ENCODE peak calls at places on chromosomes 12 and 14, in seven cellular contexts. One of them, this sample, is unnamed.

GRCh38 chr12:109888179-109889020 is 8.1 kb upstream of the GLTP start:
- DNase-seq in stomach: no peak
- DNase-seq in endothelial cell of umbilical vein: peak
- DNase-seq in heart left ventricle: no peak
- DNase-seq in transverse colon: no peak
- DNase-seq in sigmoid colon: no peak
- DNase-seq in suprapubic skin: no peak
- DNase-seq in this sample: no peak

GRCh38 chr12:114863911-114864310 is 179.9 kb upstream of the TBX3 start:
- DNase-seq in sigmoid colon: no peak
- DNase-seq in heart left ventricle: no peak
- DNase-seq in stomach: no peak
- DNase-seq in transverse colon: no peak
- DNase-seq in endothelial cell of umbilical vein: no peak
- DNase-seq in suprapubic skin: no peak
- DNase-seq in this sample: no peak

GRCh38 chr12:57529831-57530230 is 7.2 kb downstream of the MBD6 start:
- DNase-seq in endothelial cell of umbilical vein: no peak
- DNase-seq in sigmoid colon: no peak
- DNase-seq in suprapubic skin: no peak
- DNase-seq in transverse colon: no peak
- DNase-seq in stomach: no peak
- DNase-seq in heart left ventricle: no peak
- DNase-seq in this sample: no peak

GRCh38 chr12:5493018-5493417 is 61.1 kb downstream of the NTF3 start:
- DNase-seq in stomach: no peak
- DNase-seq in endothelial cell of umbilical vein: no peak
- DNase-seq in suprapubic skin: no peak
- DNase-seq in sigmoid colon: no peak
- DNase-seq in heart left ventricle: no peak
- DNase-seq in transverse colon: peak
- DNase-seq in this sample: peak

GRCh38 chr12:47226199-47226598 is 146.4 kb upstream of the AMIGO2 start:
- DNase-seq in sigmoid colon: no peak
- DNase-seq in endothelial cell of umbilical vein: no peak
- DNase-seq in suprapubic skin: no peak
- DNase-seq in stomach: no peak
- DNase-seq in heart left ventricle: no peak
- DNase-seq in transverse colon: no peak
- DNase-seq in this sample: no peak

GRCh38 chr12:56998316-56998715 is 8.0 kb downstream of the ZBTB39 start:
- DNase-seq in sigmoid colon: no peak
- DNase-seq in heart left ventricle: no peak
- DNase-seq in endothelial cell of umbilical vein: no peak
- DNase-seq in stomach: no peak
- DNase-seq in transverse colon: no peak
- DNase-seq in suprapubic skin: no peak
- DNase-seq in this sample: no peak

GRCh38 chr14:105315211-105315721 is 718 bp downstream of the PACS2 start:
- DNase-seq in sigmoid colon: no peak
- DNase-seq in heart left ventricle: no peak
- DNase-seq in stomach: peak
- DNase-seq in suprapubic skin: no peak
- DNase-seq in endothelial cell of umbilical vein: peak
- DNase-seq in transverse colon: peak
- DNase-seq in this sample: peak

GRCh38 chr12:68358532-68359485 is 26.6 kb upstream of the MDM1 start:
- DNase-seq in suprapubic skin: no peak
- DNase-seq in sigmoid colon: peak
- DNase-seq in heart left ventricle: no peak
- DNase-seq in stomach: peak
- DNase-seq in endothelial cell of umbilical vein: peak
- DNase-seq in transverse colon: peak
- DNase-seq in this sample: no peak

GRCh38 chr12:101485015-101485414 is 9.9 kb downstream of the SPIC start:
- DNase-seq in endothelial cell of umbilical vein: no peak
- DNase-seq in suprapubic skin: no peak
- DNase-seq in transverse colon: no peak
- DNase-seq in heart left ventricle: no peak
- DNase-seq in stomach: no peak
- DNase-seq in sigmoid colon: no peak
- DNase-seq in this sample: no peak

GRCh38 chr14:74275265-74275841 is 27.4 kb downstream of the ABCD4 start:
- DNase-seq in transverse colon: no peak
- DNase-seq in heart left ventricle: no peak
- DNase-seq in stomach: no peak
- DNase-seq in suprapubic skin: no peak
- DNase-seq in endothelial cell of umbilical vein: no peak
- DNase-seq in sigmoid colon: no peak
- DNase-seq in this sample: no peak

GRCh38 chr12:31106101-31106803 is 32.6 kb downstream of the DDX11 start:
- DNase-seq in stomach: no peak
- DNase-seq in transverse colon: no peak
- DNase-seq in suprapubic skin: no peak
- DNase-seq in heart left ventricle: no peak
- DNase-seq in sigmoid colon: no peak
- DNase-seq in endothelial cell of umbilical vein: no peak
- DNase-seq in this sample: no peak

GRCh38 chr12:88067301-88067700 is 38.1 kb upstream of the C12orf50 start:
- DNase-seq in endothelial cell of umbilical vein: no peak
- DNase-seq in stomach: no peak
- DNase-seq in heart left ventricle: no peak
- DNase-seq in transverse colon: no peak
- DNase-seq in suprapubic skin: no peak
- DNase-seq in sigmoid colon: no peak
- DNase-seq in this sample: no peak

GRCh38 chr12:108689314-108690190 is 41.8 kb downstream of the CORO1C start:
- DNase-seq in stomach: no peak
- DNase-seq in heart left ventricle: peak
- DNase-seq in transverse colon: peak
- DNase-seq in endothelial cell of umbilical vein: peak
- DNase-seq in sigmoid colon: peak
- DNase-seq in suprapubic skin: no peak
- DNase-seq in this sample: no peak

GRCh38 chr14:62409185-62409584 is 636.1 kb downstream of the KCNH5 start:
- DNase-seq in suprapubic skin: no peak
- DNase-seq in heart left ventricle: no peak
- DNase-seq in stomach: no peak
- DNase-seq in transverse colon: no peak
- DNase-seq in sigmoid colon: no peak
- DNase-seq in endothelial cell of umbilical vein: no peak
- DNase-seq in this sample: no peak

GRCh38 chr12:89695830-89696229 is 12.8 kb downstream of the ATP2B1 start:
- DNase-seq in suprapubic skin: no peak
- DNase-seq in heart left ventricle: no peak
- DNase-seq in transverse colon: no peak
- DNase-seq in stomach: no peak
- DNase-seq in endothelial cell of umbilical vein: no peak
- DNase-seq in sigmoid colon: no peak
- DNase-seq in this sample: no peak

GRCh38 chr12:70719672-70720420 is 82.6 kb upstream of the PTPRB start:
- DNase-seq in heart left ventricle: peak
- DNase-seq in suprapubic skin: no peak
- DNase-seq in stomach: no peak
- DNase-seq in endothelial cell of umbilical vein: peak
- DNase-seq in sigmoid colon: peak
- DNase-seq in transverse colon: no peak
- DNase-seq in this sample: no peak

GRCh38 chr12:130031571-130032189 is 127.9 kb upstream of the TMEM132D start:
- DNase-seq in sigmoid colon: no peak
- DNase-seq in transverse colon: peak
- DNase-seq in suprapubic skin: no peak
- DNase-seq in heart left ventricle: no peak
- DNase-seq in endothelial cell of umbilical vein: peak
- DNase-seq in stomach: peak
- DNase-seq in this sample: no peak

DNA sequence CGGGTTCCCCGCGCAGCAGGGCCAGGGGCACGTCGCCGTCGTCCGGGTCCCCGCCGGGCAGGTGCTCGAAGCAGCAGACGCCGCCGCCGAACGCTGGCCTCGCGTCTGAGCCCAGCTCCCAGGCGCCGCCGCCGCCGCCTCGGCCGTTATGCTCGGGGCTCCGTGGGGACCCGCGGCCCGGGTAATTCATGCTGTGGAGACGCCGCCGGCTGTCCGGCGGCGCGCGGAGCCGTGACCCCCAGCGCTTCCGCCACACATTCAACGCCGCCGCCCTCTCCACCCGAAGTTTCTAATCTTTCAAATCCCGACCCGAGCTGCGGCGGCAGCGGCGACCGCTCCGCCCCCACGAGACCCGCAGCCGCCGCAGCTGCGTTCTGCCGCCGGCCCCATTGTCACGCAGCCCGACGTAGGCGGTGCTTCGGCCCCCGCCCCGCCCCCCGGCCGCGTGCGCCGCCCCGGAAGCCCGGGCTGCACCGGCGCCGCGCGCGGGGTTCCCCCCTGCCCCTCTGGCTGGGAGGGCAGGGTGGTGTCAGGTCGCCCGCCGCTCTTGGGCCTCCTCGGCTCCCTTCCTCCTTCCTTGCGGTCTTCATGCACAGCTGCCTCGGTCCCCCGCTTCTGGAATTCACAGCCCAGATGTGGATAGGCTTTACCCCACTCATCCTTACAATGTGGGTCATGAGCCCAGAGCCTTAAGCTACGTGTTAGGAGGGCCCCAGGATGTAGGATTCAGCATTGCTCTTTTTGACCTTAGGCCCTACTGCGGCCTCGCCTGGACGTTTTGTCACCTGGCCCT is at the start of gene DDHD1:
- DNase-seq in sigmoid colon: peak
- DNase-seq in stomach: peak
- DNase-seq in heart left ventricle: peak
- DNase-seq in transverse colon: peak
- DNase-seq in suprapubic skin: peak
- DNase-seq in endothelial cell of umbilical vein: peak
- DNase-seq in this sample: peak
- TF ChIP-seq POLR2A in sigmoid colon: no peak
- TF ChIP-seq POLR2A in stomach: no peak
- TF ChIP-seq POLR2A in heart left ventricle: no peak
- TF ChIP-seq POLR2A in transverse colon: peak
- TF ChIP-seq POLR2A in suprapubic skin: no peak
- TF ChIP-seq POLR2A in endothelial cell of umbilical vein: peak
- TF ChIP-seq POLR2A in this sample: no peak

GRCh38 chr12:59665692-59666091 is 69.9 kb downstream of the SLC16A7 start:
- DNase-seq in endothelial cell of umbilical vein: no peak
- DNase-seq in sigmoid colon: no peak
- DNase-seq in stomach: no peak
- DNase-seq in suprapubic skin: no peak
- DNase-seq in heart left ventricle: no peak
- DNase-seq in transverse colon: no peak
- DNase-seq in this sample: no peak
- TF ChIP-seq POLR2A in endothelial cell of umbilical vein: no peak
- TF ChIP-seq POLR2A in sigmoid colon: no peak
- TF ChIP-seq POLR2A in stomach: no peak
- TF ChIP-seq POLR2A in suprapubic skin: no peak
- TF ChIP-seq POLR2A in heart left ventricle: no peak
- TF ChIP-seq POLR2A in transverse colon: no peak
- TF ChIP-seq POLR2A in this sample: no peak

GRCh38 chr14:90177537-90178189 is 78.7 kb upstream of the PSMC1 start:
- DNase-seq in sigmoid colon: no peak
- DNase-seq in endothelial cell of umbilical vein: no peak
- DNase-seq in transverse colon: no peak
- DNase-seq in stomach: no peak
- DNase-seq in heart left ventricle: no peak
- DNase-seq in suprapubic skin: no peak
- DNase-seq in this sample: no peak

GRCh38 chr14:90175631-90176030 is 80.7 kb upstream of the PSMC1 start:
- DNase-seq in sigmoid colon: no peak
- DNase-seq in stomach: no peak
- DNase-seq in transverse colon: no peak
- DNase-seq in endothelial cell of umbilical vein: no peak
- DNase-seq in heart left ventricle: no peak
- DNase-seq in suprapubic skin: no peak
- DNase-seq in this sample: no peak

GRCh38 chr14:90184094-90184493 is 72.3 kb upstream of the PSMC1 start:
- DNase-seq in sigmoid colon: no peak
- DNase-seq in suprapubic skin: no peak
- DNase-seq in heart left ventricle: no peak
- DNase-seq in transverse colon: no peak
- DNase-seq in stomach: no peak
- DNase-seq in endothelial cell of umbilical vein: no peak
- DNase-seq in this sample: no peak

GRCh38 chr14:90179357-90179756 is 77.0 kb upstream of the PSMC1 start:
- DNase-seq in suprapubic skin: no peak
- DNase-seq in sigmoid colon: no peak
- DNase-seq in stomach: no peak
- DNase-seq in endothelial cell of umbilical vein: no peak
- DNase-seq in transverse colon: no peak
- DNase-seq in heart left ventricle: no peak
- DNase-seq in this sample: no peak

GRCh38 chr14:90179809-90180779 is 76.3 kb upstream of the PSMC1 start:
- DNase-seq in transverse colon: no peak
- DNase-seq in heart left ventricle: no peak
- DNase-seq in suprapubic skin: no peak
- DNase-seq in stomach: no peak
- DNase-seq in endothelial cell of umbilical vein: no peak
- DNase-seq in sigmoid colon: no peak
- DNase-seq in this sample: no peak
- TF ChIP-seq POLR2A in transverse colon: no peak
- TF ChIP-seq POLR2A in heart left ventricle: no peak
- TF ChIP-seq POLR2A in suprapubic skin: no peak
- TF ChIP-seq POLR2A in stomach: no peak
- TF ChIP-seq POLR2A in endothelial cell of umbilical vein: no peak
- TF ChIP-seq POLR2A in sigmoid colon: no peak
- TF ChIP-seq POLR2A in this sample: no peak

GRCh38 chr14:22563987-22564386 is 25.0 kb downstream of the DAD1 start:
- DNase-seq in transverse colon: no peak
- DNase-seq in sigmoid colon: no peak
- DNase-seq in heart left ventricle: no peak
- DNase-seq in endothelial cell of umbilical vein: no peak
- DNase-seq in suprapubic skin: no peak
- DNase-seq in stomach: no peak
- DNase-seq in this sample: no peak

GRCh38 chr14:22566845-22567244 is 22.2 kb downstream of the DAD1 start:
- DNase-seq in endothelial cell of umbilical vein: peak
- DNase-seq in suprapubic skin: no peak
- DNase-seq in transverse colon: no peak
- DNase-seq in sigmoid colon: no peak
- DNase-seq in stomach: no peak
- DNase-seq in heart left ventricle: no peak
- DNase-seq in this sample: no peak

GRCh38 chr14:22561661-22562579 is 27.1 kb downstream of the DAD1 start:
- DNase-seq in suprapubic skin: no peak
- DNase-seq in transverse colon: peak
- DNase-seq in endothelial cell of umbilical vein: peak
- DNase-seq in heart left ventricle: no peak
- DNase-seq in sigmoid colon: no peak
- DNase-seq in stomach: no peak
- DNase-seq in this sample: no peak

GRCh38 chr14:22565391-22565945 is 23.6 kb downstream of the DAD1 start:
- DNase-seq in suprapubic skin: no peak
- DNase-seq in endothelial cell of umbilical vein: no peak
- DNase-seq in stomach: no peak
- DNase-seq in transverse colon: no peak
- DNase-seq in heart left ventricle: no peak
- DNase-seq in sigmoid colon: no peak
- DNase-seq in this sample: no peak

DNA sequence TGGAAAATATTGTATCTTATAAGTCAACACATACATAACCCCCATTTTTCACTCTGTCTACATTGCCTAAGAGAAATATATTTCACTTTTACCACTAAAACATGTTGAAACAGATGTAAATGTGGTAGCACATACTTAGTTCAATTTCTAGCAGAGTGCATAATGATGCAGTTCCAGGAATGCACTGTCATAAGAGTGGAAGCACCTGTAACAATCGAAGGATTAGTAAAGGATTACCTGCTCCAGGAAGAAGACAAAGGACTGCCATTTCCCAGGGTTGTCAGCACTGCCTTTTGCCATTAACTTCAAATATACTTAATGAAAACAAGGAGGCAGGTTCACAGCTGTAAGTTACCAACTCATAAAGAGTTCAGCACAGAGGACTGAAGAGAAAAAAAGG is 24.6 kb downstream of the DAD1 start:
- DNase-seq in stomach: no peak
- DNase-seq in endothelial cell of umbilical vein: no peak
- DNase-seq in transverse colon: no peak
- DNase-seq in sigmoid colon: no peak
- DNase-seq in heart left ventricle: no peak
- DNase-seq in suprapubic skin: no peak
- DNase-seq in this sample: no peak
- TF ChIP-seq POLR2A in stomach: no peak
- TF ChIP-seq POLR2A in endothelial cell of umbilical vein: no peak
- TF ChIP-seq POLR2A in transverse colon: no peak
- TF ChIP-seq POLR2A in sigmoid colon: no peak
- TF ChIP-seq POLR2A in heart left ventricle: no peak
- TF ChIP-seq POLR2A in suprapubic skin: no peak
- TF ChIP-seq POLR2A in this sample: no peak

This sample was measured in lower leg skin.